ENCODE peak calls at places on chromosomes 16 and 17, in eight cellular contexts. M, S, T, R, D, I, F and C are unnamed samples.

GRCh38 chr16:15521758-15522509 is 87.5 kb downstream of the BMERB1 start:
- DNase-seq in M (no peak), T (no peak), F (no peak), R (no peak), S (no peak), D (peak), I (no peak), C (no peak)

GRCh38 chr16:57663436-57663835 is 4.7 kb upstream of the ADGRG3 start:
- DNase-seq in M (no peak), S (no peak), T (no peak), I (no peak), F (no peak), D (no peak), R (no peak), C (no peak)

GRCh38 chr17:48192321-48192731 is 84.8 kb downstream of the SNX11 start:
- DNase-seq in M (no peak), S (no peak), R (no peak), I (no peak), F (no peak), D (no peak), T (no peak), C (no peak)

GRCh38 chr16:71460246-71460645 is 1.8 kb downstream of the ZNF23 start:
- DNase-seq in S (peak), D (no peak), M (no peak), I (peak), F (no peak), R (peak), T (peak), C (no peak)

GRCh38 chr16:14449790-14450463 is 180.1 kb downstream of the PARN start:
- DNase-seq in R (no peak), I (no peak), M (no peak), S (peak), F (no peak), T (no peak), D (no peak), C (no peak)

GRCh38 chr17:6914711-6915110 is 81.1 kb upstream of the ALOX12 start:
- DNase-seq in T (peak), M (no peak), D (no peak), I (no peak), F (peak), S (peak), R (no peak), C (no peak)

GRCh38 chr17:68613739-68614298 is 12.7 kb upstream of the FAM20A start:
- DNase-seq in T (peak), F (peak), D (no peak), I (peak), S (no peak), R (peak), M (no peak), C (no peak)

GRCh38 chr16:46842192-46842895 is 11.4 kb upstream of the C16orf87 start:
- DNase-seq in D (no peak), M (no peak), I (no peak), R (no peak), T (no peak), F (no peak), S (no peak), C (no peak)

GRCh38 chr16:720990-721764 is at the start of gene ANTKMT:
- DNase-seq in S (peak), F (peak), M (peak), R (peak), T (peak), I (peak), D (peak), C (peak)

GRCh38 chr17:42880776-42881175 is 19.8 kb upstream of the G6PC1 start:
- DNase-seq in M (no peak), S (no peak), D (no peak), I (no peak), F (no peak), R (no peak), T (no peak), C (no peak)

GRCh38 chr16:12361016-12361415 is 384.5 kb downstream of the SNX29 start:
- DNase-seq in T (no peak), M (no peak), S (no peak), I (no peak), F (no peak), R (no peak), D (no peak), C (no peak)